ENCODE peak calls at places on chromosomes 7 and 10, in five cellular contexts. Z is cardiac muscle cell; D is pons; H is PC-3; Y is activated CD4-positive, alpha-beta T cell treated with anti-CD3 and anti-CD28 coated beads for 24 hours. O is an unnamed sample.
A peak's percentile ranks its signal among the peaks of the same experiment; 100 is the strongest.

GRCh38 chr10:104406715-104407517 is 53.3 kb downstream of the CFAP58 start:
- DNase-seq in D (peak; percentile 52), H (peak; percentile 47), Z (peak; percentile 45), Y (no peak), O (peak; percentile 55)

GRCh38 chr10:92880233-92880861 is 32.0 kb downstream of the EXOC6 start:
- DNase-seq in Z (peak; percentile 55), Y (no peak), H (peak; percentile 60), D (peak; percentile 87), O (peak; percentile 59)

GRCh38 chr7:23072043-23072442 is 33.5 kb upstream of the KLHL7 start:
- DNase-seq in H (peak; percentile 24), Z (peak; percentile 12), Y (no peak), D (peak; percentile 56), O (no peak)

GRCh38 chr10:48274636-48275035 is at the start of gene FRMPD2:
- DNase-seq in Z (peak; percentile 50), D (no peak), Y (no peak), H (no peak), O (no peak)

GRCh38 chr7:28626629-28627262 is 214.4 kb downstream of the CREB5 start:
- DNase-seq in H (peak; percentile 68), Y (peak; percentile 9), D (peak; percentile 46), Z (peak; percentile 48), O (peak; percentile 60)

GRCh38 chr10:116691544-116692126 is 50.7 kb downstream of the HSPA12A start:
- DNase-seq in H (no peak), Z (no peak), Y (no peak), D (no peak), O (no peak)

GRCh38 chr7:123715198-123715597 is 33.6 kb downstream of the WASL start:
- DNase-seq in D (no peak), Z (no peak), H (peak; percentile 57), Y (no peak), O (no peak)

GRCh38 chr7:465710-466400 is 53.8 kb downstream of the PDGFA start:
- DNase-seq in D (no peak), Y (no peak), H (no peak), Z (no peak), O (no peak)

GRCh38 chr7:128904381-128905197 is 5.9 kb downstream of the KCP start:
- DNase-seq in D (peak; percentile 63), Z (peak; percentile 73), H (peak; percentile 68), Y (peak; percentile 24), O (peak; percentile 71)

GRCh38 chr7:73613954-73614735 is 10.2 kb downstream of the MLXIPL start:
- DNase-seq in Z (no peak), H (peak; percentile 39), D (no peak), Y (no peak), O (peak; percentile 62)

GRCh38 chr7:32279500-32279899 is 209.3 kb upstream of the PDE1C start:
- DNase-seq in H (no peak), Z (no peak), D (no peak), Y (no peak), O (no peak)

O was measured in MCF 10A.